ENCODE peak calls at places on chromosomes 3 and 15, in eight cellular contexts. X is adrenal gland, M is bronchial epithelial cell, H is AG10803, Z is type B pancreatic cell, U is cardiac fibroblast, C is tibial nerve, O is MM.1S. E is an unnamed sample.
A peak's percentile ranks its signal among the peaks of the same experiment; 100 is the strongest.

GRCh38 chr15:45026646-45027045 is 3.7 kb downstream of the SORD start:
- DNase-seq in X (no peak), M (no peak), H (no peak), Z (no peak), U (no peak), C (no peak), O (no peak), E (no peak)

GRCh38 chr15:31080618-31081017 is 20.9 kb downstream of the TRPM1 start:
- DNase-seq in X (peak; percentile 49), M (no peak), H (no peak), Z (no peak), U (peak; percentile 16), C (no peak), O (no peak), E (peak; percentile 55)

GRCh38 chr3:23713641-23714040 is 92.1 kb upstream of the UBE2E1 start:
- DNase-seq in X (no peak), M (no peak), H (peak; percentile 55), Z (no peak), U (no peak), C (no peak), O (no peak), E (no peak)

GRCh38 chr3:172082269-172082668 is 42.9 kb downstream of the FNDC3B start:
- DNase-seq in X (no peak), M (no peak), H (peak; percentile 100), Z (no peak), U (peak; percentile 95), C (peak; percentile 21), O (no peak), E (no peak)

GRCh38 chr3:129278970-129279906 is 568 bp downstream of the HMCES start:
- DNase-seq in X (peak; percentile 31), M (peak; percentile 72), H (peak; percentile 25), Z (no peak), U (peak; percentile 65), C (no peak), O (peak; percentile 41), E (peak; percentile 42)

GRCh38 chr3:176167272-176167671 is 1030.0 kb downstream of the TBL1XR1 start:
- DNase-seq in X (no peak), M (peak; percentile 88), H (no peak), Z (no peak), U (no peak), C (no peak), O (no peak), E (no peak)

GRCh38 chr3:47008258-47008671 is 28.8 kb downstream of the NBEAL2 start:
- DNase-seq in X (no peak), M (no peak), H (no peak), Z (no peak), U (no peak), C (no peak), O (no peak), E (no peak)

GRCh38 chr3:172604895-172605646 is 81.8 kb upstream of the TNFSF10 start:
- DNase-seq in X (no peak), M (no peak), H (no peak), Z (no peak), U (peak; percentile 20), C (no peak), O (no peak), E (no peak)

GRCh38 chr3:141402476-141403171 is 34.3 kb downstream of the ZBTB38 start:
- DNase-seq in X (peak; percentile 87), M (no peak), H (peak; percentile 93), Z (no peak), U (peak; percentile 69), C (peak; percentile 54), O (peak; percentile 80), E (peak; percentile 49)

GRCh38 chr15:99731336-99732267 is 1.6 kb downstream of the LYSMD4 start:
- DNase-seq in X (no peak), M (no peak), H (no peak), Z (no peak), U (no peak), C (no peak), O (no peak), E (no peak)

GRCh38 chr15:40906947-40907802 is 12.9 kb downstream of the VPS18 start:
- DNase-seq in X (peak; percentile 53), M (no peak), H (no peak), Z (no peak), U (no peak), C (no peak), O (no peak), E (peak; percentile 34)

GRCh38 chr3:171556133-171556532 is 95.9 kb upstream of the TNIK start:
- DNase-seq in X (peak; percentile 30), M (no peak), H (no peak), Z (no peak), U (no peak), C (no peak), O (no peak), E (no peak)

GRCh38 chr3:30549600-30549999 is 56.8 kb upstream of the TGFBR2 start:
- DNase-seq in X (no peak), M (no peak), H (no peak), Z (no peak), U (no peak), C (no peak), O (no peak), E (no peak)

GRCh38 chr3:155554777-155555445 is 190.0 kb downstream of the PLCH1 start:
- DNase-seq in X (no peak), M (peak; percentile 17), H (no peak), Z (no peak), U (no peak), C (no peak), O (peak; percentile 42), E (no peak)

GRCh38 chr3:123817413-123817812 is 66.7 kb downstream of the MYLK start:
- DNase-seq in X (no peak), M (no peak), H (peak; percentile 64), Z (no peak), U (no peak), C (no peak), O (no peak), E (no peak)

GRCh38 chr3:133570139-133570936 is 3.1 kb upstream of the CDV3 start:
- DNase-seq in X (no peak), M (peak; percentile 83), H (peak; percentile 96), Z (no peak), U (peak; percentile 96), C (no peak), O (no peak), E (no peak)

DNA sequence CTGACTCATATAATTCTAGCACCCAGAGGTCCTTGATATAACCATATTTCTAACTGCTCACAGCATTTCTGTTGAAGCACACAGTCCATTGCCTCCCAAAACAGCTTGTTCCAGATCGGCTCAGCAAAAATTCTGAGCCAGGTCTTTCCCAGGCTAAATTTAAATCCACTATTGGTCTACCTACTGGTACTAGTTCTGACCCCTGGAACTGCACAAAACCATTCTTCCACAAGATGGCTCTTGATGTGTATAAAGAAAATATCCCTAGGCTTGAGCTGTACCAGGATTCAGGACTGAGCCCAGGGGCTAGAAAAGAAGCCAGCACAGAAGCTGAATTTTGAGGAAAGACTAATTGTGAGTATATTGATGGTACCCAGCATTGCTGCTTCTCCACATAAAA is 75.4 kb upstream of the ABHD17C start:
- DNase-seq in X (no peak), M (no peak), H (peak; percentile 50), Z (no peak), U (peak; percentile 33), C (no peak), O (no peak), E (no peak)
- TF ChIP-seq CTCF in X (no peak), M (peak; percentile 15), H (peak; percentile 58), Z (peak; percentile 39), U (no peak), C (no peak), O (peak; percentile 14), E (no peak)

GRCh38 chr15:65385868-65386253 is 8.1 kb upstream of the IGDCC3 start:
- DNase-seq in X (no peak), M (no peak), H (no peak), Z (no peak), U (peak; percentile 79), C (no peak), O (no peak), E (no peak)
- TF ChIP-seq CTCF in X (no peak), M (no peak), H (no peak), Z (no peak), U (no peak), C (no peak), O (no peak), E (no peak)

GRCh38 chr3:54240-54639 is 142.3 kb upstream of the CHL1 start:
- DNase-seq in X (no peak), M (no peak), H (no peak), Z (no peak), U (no peak), C (no peak), O (no peak), E (no peak)
- TF ChIP-seq CTCF in X (no peak), M (no peak), H (no peak), Z (peak; percentile 40), U (no peak), C (no peak), O (no peak), E (no peak)

GRCh38 chr3:179272385-179272784 is 21.5 kb upstream of the KCNMB3 start:
- DNase-seq in X (peak; percentile 20), M (no peak), H (no peak), Z (no peak), U (peak; percentile 33), C (no peak), O (no peak), E (no peak)
- TF ChIP-seq CTCF in X (peak; percentile 35), M (no peak), H (peak; percentile 34), Z (no peak), U (peak; percentile 37), C (no peak), O (peak; percentile 13), E (peak; percentile 2)

E was measured in GM13977.